ENCODE peak calls at places on chromosome 7, in eight cellular contexts. One of them, this sample, is unnamed.

GRCh38 chr7:34091330-34091917 is 186.1 kb downstream of the BMPER start:
- DNase-seq in HCT116: peak; percentile 43
- DNase-seq in SK-N-SH: peak; percentile 33
- DNase-seq in OCI-LY7: peak; percentile 11
- DNase-seq in GM23338: peak; percentile 78
- DNase-seq in hepatocyte: peak; percentile 49
- DNase-seq in neural progenitor cell: peak; percentile 63
- DNase-seq in PC-3: peak; percentile 63
- DNase-seq in this sample: peak; percentile 59

GRCh38 chr7:150982348-150982747 is 4.2 kb upstream of the KCNH2 start:
- DNase-seq in HCT116: no peak
- DNase-seq in SK-N-SH: no peak
- DNase-seq in OCI-LY7: no peak
- DNase-seq in GM23338: no peak
- DNase-seq in hepatocyte: no peak
- DNase-seq in neural progenitor cell: no peak
- DNase-seq in PC-3: no peak
- DNase-seq in this sample: no peak

GRCh38 chr7:26729150-26729772 is 135.1 kb downstream of the SKAP2 start:
- DNase-seq in HCT116: no peak
- DNase-seq in SK-N-SH: no peak
- DNase-seq in OCI-LY7: no peak
- DNase-seq in GM23338: no peak
- DNase-seq in hepatocyte: no peak
- DNase-seq in neural progenitor cell: no peak
- DNase-seq in PC-3: no peak
- DNase-seq in this sample: no peak

GRCh38 chr7:46320956-46321355 is 399.9 kb upstream of the IGFBP3 start:
- DNase-seq in HCT116: no peak
- DNase-seq in SK-N-SH: no peak
- DNase-seq in OCI-LY7: no peak
- DNase-seq in GM23338: no peak
- DNase-seq in hepatocyte: no peak
- DNase-seq in neural progenitor cell: no peak
- DNase-seq in PC-3: no peak
- DNase-seq in this sample: no peak

GRCh38 chr7:159114096-159114495 is 30.6 kb downstream of the VIPR2 start:
- DNase-seq in HCT116: no peak
- DNase-seq in SK-N-SH: no peak
- DNase-seq in OCI-LY7: no peak
- DNase-seq in GM23338: no peak
- DNase-seq in hepatocyte: no peak
- DNase-seq in neural progenitor cell: peak; percentile 37
- DNase-seq in PC-3: no peak
- DNase-seq in this sample: no peak

GRCh38 chr7:18671176-18671575 is 175.6 kb downstream of the HDAC9 start:
- DNase-seq in HCT116: no peak
- DNase-seq in SK-N-SH: no peak
- DNase-seq in OCI-LY7: peak; percentile 29
- DNase-seq in GM23338: no peak
- DNase-seq in hepatocyte: no peak
- DNase-seq in neural progenitor cell: no peak
- DNase-seq in PC-3: peak; percentile 91
- DNase-seq in this sample: no peak

GRCh38 chr7:14191686-14192098 is 202.2 kb upstream of the ETV1 start:
- DNase-seq in HCT116: peak; percentile 12
- DNase-seq in SK-N-SH: no peak
- DNase-seq in OCI-LY7: no peak
- DNase-seq in GM23338: no peak
- DNase-seq in hepatocyte: no peak
- DNase-seq in neural progenitor cell: no peak
- DNase-seq in PC-3: peak; percentile 85
- DNase-seq in this sample: no peak

GRCh38 chr7:127776776-127777390 is 124.9 kb downstream of the SND1 start:
- DNase-seq in HCT116: no peak
- DNase-seq in SK-N-SH: no peak
- DNase-seq in OCI-LY7: no peak
- DNase-seq in GM23338: no peak
- DNase-seq in hepatocyte: no peak
- DNase-seq in neural progenitor cell: no peak
- DNase-seq in PC-3: no peak
- DNase-seq in this sample: no peak

GRCh38 chr7:132767378-132767777 is 191.1 kb upstream of the PLXNA4 start:
- DNase-seq in HCT116: no peak
- DNase-seq in SK-N-SH: no peak
- DNase-seq in OCI-LY7: no peak
- DNase-seq in GM23338: no peak
- DNase-seq in hepatocyte: no peak
- DNase-seq in neural progenitor cell: no peak
- DNase-seq in PC-3: no peak
- DNase-seq in this sample: no peak

GRCh38 chr7:157785021-157785441 is 448.2 kb downstream of the DNAJB6 start:
- DNase-seq in HCT116: no peak
- DNase-seq in SK-N-SH: no peak
- DNase-seq in OCI-LY7: no peak
- DNase-seq in GM23338: no peak
- DNase-seq in hepatocyte: no peak
- DNase-seq in neural progenitor cell: no peak
- DNase-seq in PC-3: no peak
- DNase-seq in this sample: no peak
- TF ChIP-seq CTCF in HCT116: no peak
- TF ChIP-seq CTCF in SK-N-SH: no peak
- TF ChIP-seq CTCF in OCI-LY7: no peak
- TF ChIP-seq CTCF in GM23338: no peak
- TF ChIP-seq CTCF in hepatocyte: no peak
- TF ChIP-seq CTCF in neural progenitor cell: no peak
- TF ChIP-seq CTCF in PC-3: no peak
- TF ChIP-seq CTCF in this sample: no peak

GRCh38 chr7:43647772-43648643 is 65.1 kb downstream of the STK17A start:
- DNase-seq in HCT116: peak; percentile 67
- DNase-seq in SK-N-SH: peak; percentile 59
- DNase-seq in OCI-LY7: peak; percentile 57
- DNase-seq in GM23338: peak; percentile 39
- DNase-seq in hepatocyte: peak; percentile 62
- DNase-seq in neural progenitor cell: no peak
- DNase-seq in PC-3: peak; percentile 98
- DNase-seq in this sample: peak; percentile 9
- TF ChIP-seq EZH2phosphoT487 in HCT116: no peak
- TF ChIP-seq EZH2phosphoT487 in SK-N-SH: no peak
- TF ChIP-seq EZH2phosphoT487 in OCI-LY7: no peak
- TF ChIP-seq EZH2phosphoT487 in GM23338: no peak
- TF ChIP-seq EZH2phosphoT487 in hepatocyte: no peak
- TF ChIP-seq EZH2phosphoT487 in neural progenitor cell: no peak
- TF ChIP-seq EZH2phosphoT487 in PC-3: no peak
- TF ChIP-seq EZH2phosphoT487 in this sample: no peak

GRCh38 chr7:97495487-97495886 is 236.4 kb upstream of the TAC1 start:
- DNase-seq in HCT116: no peak
- DNase-seq in SK-N-SH: no peak
- DNase-seq in OCI-LY7: no peak
- DNase-seq in GM23338: no peak
- DNase-seq in hepatocyte: no peak
- DNase-seq in neural progenitor cell: no peak
- DNase-seq in PC-3: no peak
- DNase-seq in this sample: no peak

GRCh38 chr7:97503367-97504094 is 228.4 kb upstream of the TAC1 start:
- DNase-seq in HCT116: no peak
- DNase-seq in SK-N-SH: no peak
- DNase-seq in OCI-LY7: no peak
- DNase-seq in GM23338: peak; percentile 14
- DNase-seq in hepatocyte: no peak
- DNase-seq in neural progenitor cell: no peak
- DNase-seq in PC-3: no peak
- DNase-seq in this sample: no peak

DNA sequence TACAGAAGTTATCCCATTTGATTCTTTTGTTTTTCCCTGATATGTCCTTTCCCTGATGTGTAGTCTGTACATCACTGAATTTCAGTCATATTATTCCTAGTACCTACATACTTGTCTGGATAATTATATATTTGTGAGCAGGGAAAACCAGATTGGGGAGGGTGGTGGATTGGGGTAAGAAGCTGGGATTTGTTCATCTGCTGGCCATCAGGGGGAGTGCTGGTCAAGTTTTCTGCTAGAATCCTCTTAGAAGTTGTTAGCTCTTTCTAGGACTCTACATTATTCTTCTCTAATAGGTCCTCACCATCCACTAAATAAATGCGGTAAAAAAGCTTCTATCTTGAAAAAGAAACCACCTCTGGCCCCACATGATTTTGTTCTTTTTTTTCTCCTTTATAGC is 232.7 kb upstream of the TAC1 start:
- DNase-seq in HCT116: peak; percentile 29
- DNase-seq in SK-N-SH: peak; percentile 55
- DNase-seq in OCI-LY7: peak; percentile 29
- DNase-seq in GM23338: peak; percentile 72
- DNase-seq in hepatocyte: peak; percentile 55
- DNase-seq in neural progenitor cell: peak; percentile 48
- DNase-seq in PC-3: peak; percentile 37
- DNase-seq in this sample: peak; percentile 46
- TF ChIP-seq CTCF in HCT116: peak; percentile 59
- TF ChIP-seq CTCF in SK-N-SH: peak; percentile 72
- TF ChIP-seq CTCF in OCI-LY7: peak; percentile 78
- TF ChIP-seq CTCF in GM23338: peak; percentile 73
- TF ChIP-seq CTCF in hepatocyte: peak; percentile 63
- TF ChIP-seq CTCF in neural progenitor cell: peak; percentile 71
- TF ChIP-seq CTCF in PC-3: peak; percentile 60
- TF ChIP-seq CTCF in this sample: peak; percentile 63

GRCh38 chr7:138698281-138698680 is 2.9 kb downstream of the SVOPL start:
- DNase-seq in HCT116: no peak
- DNase-seq in SK-N-SH: no peak
- DNase-seq in OCI-LY7: no peak
- DNase-seq in GM23338: no peak
- DNase-seq in hepatocyte: no peak
- DNase-seq in neural progenitor cell: no peak
- DNase-seq in PC-3: no peak
- DNase-seq in this sample: no peak

GRCh38 chr7:138691166-138691565 is 10.0 kb downstream of the SVOPL start:
- DNase-seq in HCT116: no peak
- DNase-seq in SK-N-SH: no peak
- DNase-seq in OCI-LY7: no peak
- DNase-seq in GM23338: no peak
- DNase-seq in hepatocyte: no peak
- DNase-seq in neural progenitor cell: no peak
- DNase-seq in PC-3: no peak
- DNase-seq in this sample: no peak

GRCh38 chr7:138697535-138698182 is 3.5 kb downstream of the SVOPL start:
- DNase-seq in HCT116: no peak
- DNase-seq in SK-N-SH: no peak
- DNase-seq in OCI-LY7: no peak
- DNase-seq in GM23338: no peak
- DNase-seq in hepatocyte: no peak
- DNase-seq in neural progenitor cell: no peak
- DNase-seq in PC-3: no peak
- DNase-seq in this sample: no peak

GRCh38 chr7:138699661-138700060 is 1.5 kb downstream of the SVOPL start:
- DNase-seq in HCT116: no peak
- DNase-seq in SK-N-SH: no peak
- DNase-seq in OCI-LY7: no peak
- DNase-seq in GM23338: no peak
- DNase-seq in hepatocyte: no peak
- DNase-seq in neural progenitor cell: no peak
- DNase-seq in PC-3: no peak
- DNase-seq in this sample: no peak

GRCh38 chr7:138695106-138695505 is 6.1 kb downstream of the SVOPL start:
- DNase-seq in HCT116: no peak
- DNase-seq in SK-N-SH: no peak
- DNase-seq in OCI-LY7: no peak
- DNase-seq in GM23338: no peak
- DNase-seq in hepatocyte: no peak
- DNase-seq in neural progenitor cell: no peak
- DNase-seq in PC-3: no peak
- DNase-seq in this sample: no peak
- TF ChIP-seq EZH2phosphoT487 in HCT116: no peak
- TF ChIP-seq EZH2phosphoT487 in SK-N-SH: no peak
- TF ChIP-seq EZH2phosphoT487 in OCI-LY7: no peak
- TF ChIP-seq EZH2phosphoT487 in GM23338: no peak
- TF ChIP-seq EZH2phosphoT487 in hepatocyte: no peak
- TF ChIP-seq EZH2phosphoT487 in neural progenitor cell: no peak
- TF ChIP-seq EZH2phosphoT487 in PC-3: no peak
- TF ChIP-seq EZH2phosphoT487 in this sample: no peak

DNA sequence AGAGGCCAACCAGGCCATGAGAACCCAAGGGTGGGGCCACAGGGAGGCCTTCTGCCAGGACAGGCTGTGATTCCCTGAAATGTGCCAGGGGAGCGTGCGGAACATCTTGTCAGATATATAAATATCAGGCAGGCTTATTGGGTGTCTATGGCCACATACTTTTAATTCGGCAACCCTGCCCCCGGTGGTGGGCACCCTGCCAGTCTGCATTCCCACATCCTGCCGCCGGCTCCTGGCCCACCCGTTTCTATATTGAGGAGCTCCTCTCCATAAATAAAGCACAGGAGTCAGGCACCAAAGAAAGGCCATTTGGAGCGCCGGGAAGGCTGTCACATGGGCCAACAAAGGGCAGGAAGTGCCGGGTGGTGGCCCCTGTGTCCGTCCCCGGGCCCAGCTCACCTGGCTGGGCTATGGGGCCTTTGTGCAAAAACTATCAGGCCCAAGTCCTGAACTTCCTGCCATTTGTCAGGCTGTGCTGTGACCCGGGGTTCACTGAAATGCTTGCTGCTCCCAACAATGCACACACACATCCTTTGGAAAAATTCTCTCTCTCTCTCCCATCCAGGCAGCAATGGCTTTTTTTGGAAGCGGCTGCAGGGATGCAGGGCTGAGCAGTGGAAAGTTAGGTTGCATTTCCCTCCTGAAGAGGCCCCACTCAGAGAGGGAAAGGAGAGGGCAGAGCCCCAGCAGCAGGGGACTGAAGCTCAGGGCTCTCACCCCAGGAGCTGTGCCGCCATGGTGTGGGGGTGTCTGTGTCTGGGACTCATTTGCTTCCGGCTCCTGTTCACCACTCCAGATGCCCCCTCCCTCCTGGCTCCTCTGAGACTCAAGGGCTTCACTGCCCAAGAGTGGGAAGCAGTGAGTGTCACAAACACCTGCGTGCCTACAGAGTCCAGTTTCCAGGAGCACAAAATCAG is 25.1 kb upstream of the PODXL start:
- DNase-seq in HCT116: no peak
- DNase-seq in SK-N-SH: no peak
- DNase-seq in OCI-LY7: no peak
- DNase-seq in GM23338: peak; percentile 47
- DNase-seq in hepatocyte: no peak
- DNase-seq in neural progenitor cell: no peak
- DNase-seq in PC-3: no peak
- DNase-seq in this sample: no peak
- TF ChIP-seq CTCF in HCT116: peak; percentile 15
- TF ChIP-seq CTCF in SK-N-SH: peak; percentile 45
- TF ChIP-seq CTCF in OCI-LY7: no peak
- TF ChIP-seq CTCF in GM23338: peak; percentile 24
- TF ChIP-seq CTCF in hepatocyte: no peak
- TF ChIP-seq CTCF in neural progenitor cell: peak; percentile 8
- TF ChIP-seq CTCF in PC-3: no peak
- TF ChIP-seq CTCF in this sample: no peak